ENCODE peak calls at places on chromosomes 11 and 22, in five cellular contexts. J is coronary artery, H is PC-3, Y is SK-N-SH, X is OCI-LY7. G is an unnamed sample.

GRCh38 chr11:66467034-66467659 is 442 bp downstream of the PELI3 start:
- DNase-seq in J (no peak), H (peak), Y (no peak), X (no peak), G (no peak)

GRCh38 chr11:32045456-32045855 is 45.4 kb upstream of the RCN1 start:
- DNase-seq in J (no peak), H (no peak), Y (no peak), X (no peak), G (no peak)

GRCh38 chr11:36622431-36623136 is 24.5 kb upstream of the RAG2 start:
- DNase-seq in J (no peak), H (peak), Y (peak), X (peak), G (peak)

GRCh38 chr22:36331912-36332622 is 55.7 kb downstream of the MYH9 start:
- DNase-seq in J (no peak), H (peak), Y (peak), X (peak), G (peak)

GRCh38 chr22:19396934-19397728 is 34.4 kb downstream of the HIRA start:
- DNase-seq in J (no peak), H (no peak), Y (no peak), X (no peak), G (no peak)

GRCh38 chr11:112227002-112227401 is 774 bp downstream of the PTS start:
- DNase-seq in J (no peak), H (no peak), Y (peak), X (peak), G (no peak)

GRCh38 chr11:7532395-7532794 is 18.6 kb downstream of the PPFIBP2 start:
- DNase-seq in J (peak), H (no peak), Y (no peak), X (no peak), G (no peak)

GRCh38 chr11:33898957-33899356 is 7.1 kb upstream of the LMO2 start:
- DNase-seq in J (no peak), H (no peak), Y (no peak), X (no peak), G (no peak)

GRCh38 chr11:44157019-44157418 is 61.5 kb downstream of the EXT2 start:
- DNase-seq in J (no peak), H (no peak), Y (no peak), X (no peak), G (no peak)

GRCh38 chr11:127670372-127670771 is 669.8 kb upstream of the KIRREL3 start:
- DNase-seq in J (no peak), H (no peak), Y (no peak), X (no peak), G (peak)

GRCh38 chr22:27866136-27867091 is 52.6 kb downstream of the PITPNB start:
- DNase-seq in J (no peak), H (peak), Y (no peak), X (no peak), G (no peak)

GRCh38 chr11:100068116-100068515 is 619.0 kb upstream of the ARHGAP42 start:
- DNase-seq in J (no peak), H (no peak), Y (no peak), X (no peak), G (no peak)

GRCh38 chr11:114058026-114058706 is 1.3 kb upstream of the ZBTB16 start:
- DNase-seq in J (no peak), H (no peak), Y (no peak), X (no peak), G (no peak)

GRCh38 chr11:69841859-69842698 is 22.9 kb upstream of the FGF3 start:
- DNase-seq in J (no peak), H (peak), Y (no peak), X (peak), G (no peak)

GRCh38 chr22:19455033-19455432 is 7.5 kb upstream of the C22orf39 start:
- DNase-seq in J (no peak), H (no peak), Y (no peak), X (no peak), G (no peak)

GRCh38 chr11:102780491-102780918 is at the start of gene MMP10:
- DNase-seq in J (no peak), H (peak), Y (no peak), X (no peak), G (no peak)

GRCh38 chr11:134508219-134508990 is 96.4 kb upstream of the B3GAT1 start:
- DNase-seq in J (no peak), H (no peak), Y (no peak), X (no peak), G (peak)

GRCh38 chr11:64876835-64877341 is 1.5 kb downstream of the EHD1 start:
- DNase-seq in J (no peak), H (peak), Y (no peak), X (no peak), G (no peak)

GRCh38 chr22:19715286-19715939 is 1.1 kb downstream of the SEPTIN5 start:
- DNase-seq in J (no peak), H (no peak), Y (no peak), X (no peak), G (no peak)

GRCh38 chr11:65899356-65900124 is 648 bp downstream of the FOSL1 start:
- DNase-seq in J (peak), H (peak), Y (peak), X (peak), G (no peak)

DNA sequence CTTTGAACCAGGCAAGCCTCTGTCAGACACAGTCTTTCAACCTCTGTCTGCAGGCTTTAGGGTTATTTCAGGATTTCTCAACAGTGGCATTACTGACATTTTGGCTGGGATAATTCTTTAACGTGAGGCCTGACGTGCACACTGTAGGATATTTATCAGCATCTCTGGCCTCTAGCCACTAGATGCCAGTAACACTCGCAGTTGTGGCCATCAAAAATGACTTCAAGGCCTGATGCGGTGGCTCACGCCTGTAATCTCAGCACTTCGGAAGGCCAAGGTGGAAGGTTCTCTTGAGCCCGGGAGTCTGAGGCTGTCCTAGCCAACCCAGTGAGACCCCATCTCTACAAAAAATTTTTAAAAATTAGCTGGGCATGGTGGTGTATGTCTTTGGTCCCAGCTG is 113.0 kb downstream of the CCDC81 start:
- DNase-seq in J (no peak), H (no peak), Y (no peak), X (no peak), G (no peak)
- TF ChIP-seq CTCF in J (no peak), H (no peak), Y (no peak), X (no peak), G (peak)

DNA sequence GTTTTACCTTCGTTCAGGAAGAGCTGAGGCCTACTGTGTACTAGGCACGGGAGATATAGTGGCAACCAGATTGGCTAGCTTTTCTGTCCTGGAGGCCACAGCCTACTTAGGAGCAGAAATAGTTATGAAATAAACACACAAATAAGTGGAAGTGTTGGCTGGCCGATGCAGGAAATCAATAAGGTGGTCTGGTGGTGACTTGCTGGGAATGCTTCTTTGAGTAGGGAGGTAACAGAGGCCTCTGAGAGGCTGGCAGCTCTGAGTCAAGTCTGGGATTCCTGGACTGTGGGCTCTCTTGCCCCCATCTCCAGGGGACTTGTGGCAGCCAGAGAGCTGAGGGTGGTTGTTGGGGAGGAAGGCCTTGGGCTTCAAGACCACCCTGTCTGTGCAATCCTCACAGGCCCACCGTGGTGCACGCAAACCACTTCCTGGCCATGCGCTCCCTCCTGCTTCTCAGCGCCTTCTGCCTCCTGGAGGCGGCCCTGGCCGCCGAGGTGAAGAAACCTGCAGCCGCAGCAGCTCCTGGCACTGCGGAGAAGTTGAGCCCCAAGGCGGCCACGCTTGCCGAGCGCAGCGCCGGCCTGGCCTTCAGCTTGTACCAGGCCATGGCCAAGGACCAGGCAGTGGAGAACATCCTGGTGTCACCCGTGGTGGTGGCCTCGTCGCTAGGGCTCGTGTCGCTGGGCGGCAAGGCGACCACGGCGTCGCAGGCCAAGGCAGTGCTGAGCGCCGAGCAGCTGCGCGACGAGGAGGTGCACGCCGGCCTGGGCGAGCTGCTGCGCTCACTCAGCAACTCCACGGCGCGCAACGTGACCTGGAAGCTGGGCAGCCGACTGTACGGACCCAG is 4.1 kb downstream of the SERPINH1 start:
- DNase-seq in J (no peak), H (no peak), Y (no peak), X (no peak), G (no peak)
- H3K27ac ChIP-seq in J (peak), H (no peak), Y (no peak), X (no peak), G (no peak)

GRCh38 chr11:21933095-21933494 is 259.8 kb upstream of the ANO5 start:
- DNase-seq in J (no peak), H (no peak), Y (peak), X (no peak), G (no peak)
- TF ChIP-seq CTCF in J (peak), H (peak), Y (peak), X (peak), G (peak)

GRCh38 chr22:33722817-33723216 is 197.5 kb downstream of the LARGE1 start:
- DNase-seq in J (no peak), H (no peak), Y (no peak), X (no peak), G (no peak)

GRCh38 chr22:33715221-33715620 is 205.1 kb downstream of the LARGE1 start:
- DNase-seq in J (no peak), H (no peak), Y (no peak), X (no peak), G (no peak)

GRCh38 chr22:33715626-33716025 is 204.7 kb downstream of the LARGE1 start:
- DNase-seq in J (no peak), H (no peak), Y (no peak), X (no peak), G (no peak)

GRCh38 chr22:33720166-33720878 is 200.0 kb downstream of the LARGE1 start:
- DNase-seq in J (no peak), H (no peak), Y (no peak), X (no peak), G (no peak)

DNA sequence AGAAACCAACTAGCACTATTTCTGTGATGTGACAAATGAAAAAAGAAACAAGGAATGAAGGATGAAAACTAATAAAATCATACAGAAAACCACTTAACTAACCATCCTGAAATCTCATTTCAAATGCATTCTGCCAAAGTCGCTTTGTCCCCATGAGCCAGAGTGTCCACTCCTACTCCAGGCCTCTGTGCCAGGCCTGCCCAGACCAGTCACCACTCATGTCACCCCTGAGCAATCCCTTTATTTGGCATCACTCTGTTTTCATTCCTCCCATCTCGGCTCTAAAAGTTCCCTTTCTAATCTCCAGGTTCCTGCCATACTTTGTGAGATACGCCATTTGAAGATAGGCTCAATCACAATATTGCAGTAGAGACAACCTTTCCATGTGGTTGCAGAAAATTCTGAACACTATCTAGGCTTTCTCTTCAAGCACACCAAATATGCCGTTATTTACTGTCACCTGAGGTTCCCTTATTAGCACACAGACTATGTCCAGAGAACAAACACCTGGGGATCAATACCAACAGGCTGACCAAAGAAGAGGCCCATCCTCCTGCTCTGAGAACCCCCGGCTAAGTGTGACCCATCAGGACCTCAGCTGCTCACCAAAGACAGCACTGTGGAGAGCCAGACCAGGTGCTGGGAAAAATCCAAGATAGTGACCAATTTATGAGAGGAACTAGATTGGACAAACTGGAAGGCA is 202.4 kb downstream of the LARGE1 start:
- DNase-seq in J (no peak), H (no peak), Y (no peak), X (no peak), G (no peak)
- H3K27ac ChIP-seq in J (no peak), H (no peak), Y (no peak), X (no peak), G (no peak)

GRCh38 chr11:91795139-91795887 is 429.3 kb upstream of the FAT3 start:
- DNase-seq in J (no peak), H (peak), Y (no peak), X (no peak), G (no peak)

GRCh38 chr11:91800208-91800914 is 424.3 kb upstream of the FAT3 start:
- DNase-seq in J (no peak), H (no peak), Y (no peak), X (no peak), G (no peak)

GRCh38 chr11:91798240-91798639 is 426.4 kb upstream of the FAT3 start:
- DNase-seq in J (no peak), H (no peak), Y (no peak), X (no peak), G (no peak)

GRCh38 chr11:91794146-91794545 is 430.5 kb upstream of the FAT3 start:
- DNase-seq in J (no peak), H (no peak), Y (no peak), X (no peak), G (no peak)

DNA sequence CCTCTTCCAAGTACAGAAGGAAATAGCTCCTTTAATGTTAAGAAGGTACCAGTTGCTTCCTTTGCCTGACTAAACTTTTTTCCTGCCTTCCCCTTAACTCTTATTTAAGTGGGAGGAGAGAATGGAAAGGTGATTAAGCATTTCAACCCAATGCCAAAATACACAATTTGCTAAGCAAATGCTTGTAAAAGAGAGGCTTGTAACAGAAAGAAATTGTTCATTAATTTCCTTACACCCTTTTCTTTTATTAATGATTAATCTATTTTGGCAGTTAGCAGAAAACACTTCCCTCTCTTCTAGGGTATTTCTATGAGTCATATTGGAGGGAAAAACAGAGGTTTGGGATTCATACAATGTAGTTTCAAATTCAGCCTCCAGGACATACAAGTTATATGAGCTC is 427.6 kb upstream of the FAT3 start:
- DNase-seq in J (no peak), H (peak), Y (no peak), X (no peak), G (no peak)
- TF ChIP-seq CTCF in J (no peak), H (no peak), Y (no peak), X (no peak), G (no peak)

GRCh38 chr11:132187814-132188213 is 817.4 kb downstream of the NTM start:
- DNase-seq in J (no peak), H (no peak), Y (no peak), X (no peak), G (no peak)
- H3K27ac ChIP-seq in J (no peak), H (no peak), Y (no peak), X (no peak), G (no peak)

GRCh38 chr11:14566331-14567063 is 46.3 kb upstream of the PSMA1 start:
- DNase-seq in J (no peak), H (no peak), Y (no peak), X (no peak), G (no peak)

GRCh38 chr11:14565845-14566244 is 45.7 kb upstream of the PSMA1 start:
- DNase-seq in J (no peak), H (no peak), Y (no peak), X (no peak), G (no peak)

GRCh38 chr11:14567064-14567651 is 47.0 kb upstream of the PSMA1 start:
- DNase-seq in J (no peak), H (no peak), Y (no peak), X (no peak), G (no peak)
- TF ChIP-seq CTCF in J (no peak), H (no peak), Y (no peak), X (no peak), G (no peak)

DNA sequence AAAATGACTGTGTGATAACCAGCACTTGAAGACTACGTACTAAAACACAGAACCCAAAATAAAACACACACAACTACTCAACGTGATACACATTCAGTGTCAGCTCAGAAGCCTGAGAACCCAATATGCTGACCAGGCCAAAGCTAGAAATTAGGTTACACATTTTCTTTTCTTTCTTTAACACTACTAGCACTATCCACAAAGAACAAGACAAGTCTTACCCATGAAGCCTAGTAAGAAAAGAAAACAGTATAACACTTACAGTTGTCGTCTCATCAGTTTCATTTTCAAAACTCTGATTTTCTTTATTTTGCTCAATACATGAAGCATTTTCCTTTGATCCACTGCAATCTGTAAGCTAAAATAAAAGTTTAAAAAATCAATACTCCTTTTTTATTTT is 472.9 kb downstream of the DLG2 start:
- DNase-seq in J (no peak), H (no peak), Y (no peak), X (no peak), G (no peak)
- H3K27ac ChIP-seq in J (no peak), H (no peak), Y (no peak), X (no peak), G (no peak)

G was measured in WERI-Rb-1.